ENCODE peak calls at places on chromosomes 1 and 21, in eight cellular contexts. C, A, K, Z, P, X, T and V are unnamed samples.

GRCh38 chr1:111736548-111737215 is 2.5 kb downstream of the INKA2 start:
- DNase-seq in X (no peak), T (peak; percentile 83), K (no peak), P (no peak), Z (no peak), C (no peak), A (no peak), V (no peak)

GRCh38 chr1:61851849-61852692 is 109.8 kb downstream of the PATJ start:
- DNase-seq in C (no peak), P (no peak), A (peak; percentile 10), Z (peak; percentile 78), K (no peak), X (peak; percentile 19), T (peak; percentile 70), V (peak; percentile 45)

GRCh38 chr1:201653883-201654282 is 115.0 kb downstream of the NAV1 start:
- DNase-seq in C (no peak), A (no peak), X (no peak), K (no peak), P (no peak), Z (no peak), T (no peak), V (no peak)

GRCh38 chr1:52680353-52680752 is 17.8 kb downstream of the COA7 start:
- DNase-seq in A (no peak), K (no peak), X (no peak), P (no peak), Z (no peak), T (no peak), C (no peak), V (no peak)

GRCh38 chr1:43885311-43885801 is 48.2 kb upstream of the ARTN start:
- DNase-seq in P (no peak), A (peak; percentile 88), T (no peak), Z (peak; percentile 85), C (no peak), K (no peak), X (no peak), V (no peak)

GRCh38 chr1:33295023-33295422 is 25.9 kb downstream of the A3GALT2 start:
- DNase-seq in P (no peak), X (no peak), T (no peak), Z (peak; percentile 22), C (no peak), A (no peak), K (no peak), V (no peak)

GRCh38 chr21:38054334-38054733 is 138.1 kb upstream of the KCNJ6 start:
- DNase-seq in P (no peak), Z (no peak), K (no peak), C (no peak), X (no peak), T (no peak), A (no peak), V (no peak)

GRCh38 chr1:119714583-119714982 is 2.8 kb downstream of the PHGDH start:
- DNase-seq in P (no peak), K (no peak), T (peak; percentile 34), X (no peak), C (no peak), A (no peak), Z (peak; percentile 38), V (no peak)

GRCh38 chr21:44764319-44765230 is 37.0 kb downstream of the UBE2G2 start:
- DNase-seq in Z (no peak), K (no peak), C (peak; percentile 82), A (peak; percentile 90), T (no peak), P (no peak), X (no peak), V (no peak)

GRCh38 chr1:231338270-231339128 is at the start of gene SPRTN:
- DNase-seq in C (no peak), K (peak; percentile 90), Z (peak; percentile 94), X (no peak), A (peak; percentile 93), P (peak; percentile 19), T (no peak), V (peak; percentile 82)

GRCh38 chr1:12056331-12056841 is 6.7 kb upstream of the TNFRSF8 start:
- DNase-seq in T (no peak), Z (no peak), P (no peak), K (no peak), C (no peak), X (no peak), A (no peak), V (no peak)

GRCh38 chr1:218454700-218455282 is 109.7 kb downstream of the TGFB2 start:
- DNase-seq in Z (no peak), P (no peak), T (no peak), K (no peak), X (no peak), C (no peak), A (no peak), V (no peak)